ENCODE peak calls at places on chromosomes 2 and 18, in nine cellular contexts. R is H9; I is colonic mucosa; D is heart left ventricle; G is CD8-positive, alpha-beta memory T cell; F is Karpas-422; X is right lobe of liver; L is cardiac muscle cell; B is OCI-LY7. J is an unnamed sample. For H3K4me1 and H3K9me3, the result is how much of the 10 kb centered on the place peaks cover.

GRCh38 chr2:75047189-75047812 is 88.9 kb downstream of the POLE4 start:
- DNase-seq in R (no peak), I (no peak), B (no peak), X (no peak), G (no peak), F (no peak), D (no peak), L (peak), J (no peak)

GRCh38 chr2:135256531-135257258 is 204.6 kb downstream of the RAB3GAP1 start:
- DNase-seq in X (no peak), R (no peak), I (no peak), F (no peak), G (no peak), D (no peak), B (no peak), L (no peak), J (no peak)

GRCh38 chr2:27766287-27766661 is 5.2 kb upstream of the MRPL33 start:
- DNase-seq in L (no peak), G (no peak), F (no peak), D (no peak), X (no peak), I (no peak), B (no peak), R (no peak), J (no peak)

GRCh38 chr2:46555011-46555410 is 75.6 kb downstream of the TMEM247 start:
- DNase-seq in L (no peak), X (no peak), G (peak), D (no peak), F (peak), B (peak), I (no peak), R (peak), J (no peak)

GRCh38 chr2:48219234-48219554 is 310.8 kb upstream of the STON1 start:
- DNase-seq in R (no peak), I (no peak), B (no peak), X (no peak), F (no peak), D (no peak), L (no peak), G (no peak), J (no peak)

GRCh38 chr2:74259191-74259590 is 60.8 kb downstream of the MTHFD2 start:
- DNase-seq in X (no peak), I (no peak), R (no peak), B (no peak), G (no peak), L (no peak), F (no peak), D (no peak), J (no peak)

GRCh38 chr2:224966663-224967062 is 75.6 kb downstream of the DOCK10 start:
- DNase-seq in D (no peak), G (no peak), B (no peak), R (no peak), X (no peak), F (no peak), I (no peak), L (no peak), J (no peak)

GRCh38 chr2:111042261-111042660 is 78.5 kb upstream of the BCL2L11 start:
- DNase-seq in D (no peak), L (no peak), F (no peak), X (peak), R (no peak), B (no peak), I (peak), G (no peak), J (no peak)

GRCh38 chr2:207254526-207255464 is 89.0 kb upstream of the KLF7 start:
- DNase-seq in B (no peak), G (no peak), X (no peak), I (no peak), F (peak), R (no peak), L (peak), D (no peak), J (no peak)

GRCh38 chr18:3500016-3500415 is 50.0 kb downstream of the TGIF1 start:
- DNase-seq in R (no peak), B (no peak), X (no peak), D (no peak), F (no peak), G (no peak), L (no peak), I (no peak), J (no peak)

GRCh38 chr2:84904717-84905174 is 710 bp upstream of the TMSB10 start:
- DNase-seq in B (peak), I (peak), L (peak), R (peak), X (peak), D (peak), F (peak), G (peak), J (peak)

GRCh38 chr2:197498937-197499593 is 575 bp downstream of the HSPD1 start:
- DNase-seq in D (peak), R (peak), X (peak), B (peak), I (peak), L (peak), G (peak), F (peak), J (peak)

GRCh38 chr2:199692489-199692888 is 158.5 kb downstream of the FTCDNL1 start:
- DNase-seq in R (no peak), I (peak), F (no peak), D (no peak), L (no peak), G (no peak), B (no peak), X (peak), J (peak)

GRCh38 chr2:208266641-208267335 is 733 bp downstream of the PIKFYVE start:
- DNase-seq in G (no peak), B (peak), L (peak), D (no peak), X (no peak), R (no peak), I (no peak), F (peak), J (no peak)

GRCh38 chr2:237132799-237133198 is 47.1 kb downstream of the COPS8 start:
- DNase-seq in I (no peak), L (no peak), G (no peak), B (peak), D (no peak), F (peak), R (peak), X (no peak), J (peak)

GRCh38 chr2:176652300-176653182 is 383.3 kb downstream of the MTX2 start:
- DNase-seq in L (peak), X (no peak), B (peak), I (peak), R (no peak), F (peak), G (peak), D (no peak), J (no peak)

GRCh38 chr2:166419616-166419934 is 43.8 kb upstream of the SCN9A start:
- DNase-seq in D (no peak), X (no peak), F (peak), G (no peak), I (no peak), B (no peak), L (peak), R (no peak), J (no peak)

GRCh38 chr2:227324671-227325055 is 388 bp upstream of the MFF start:
- DNase-seq in R (peak), I (peak), L (no peak), X (no peak), G (no peak), F (no peak), D (no peak), B (no peak), J (no peak)

GRCh38 chr18:60466671-60467070 is 94.1 kb upstream of the MC4R start:
- DNase-seq in B (no peak), D (no peak), F (no peak), L (peak), G (no peak), X (no peak), R (no peak), I (no peak), J (no peak)

GRCh38 chr18:32049393-32050161 is 31.0 kb downstream of the RNF125 start:
- DNase-seq in F (no peak), G (no peak), R (no peak), D (peak), B (peak), I (peak), L (no peak), X (peak), J (peak)

GRCh38 chr2:219706823-219707281 is 79.4 kb downstream of the SLC4A3 start:
- DNase-seq in G (no peak), X (no peak), I (no peak), D (no peak), F (no peak), R (no peak), B (no peak), L (peak), J (no peak)

GRCh38 chr2:204842731-204843490 is 297.6 kb downstream of the PARD3B start:
- DNase-seq in G (no peak), I (no peak), X (no peak), D (no peak), R (no peak), F (no peak), L (peak), B (no peak), J (no peak)

GRCh38 chr2:72141032-72141645 is 6.5 kb downstream of the CYP26B1 start:
- DNase-seq in L (no peak), R (no peak), B (no peak), G (no peak), I (peak), D (peak), X (peak), F (no peak), J (no peak)

GRCh38 chr2:15602393-15602792 is 10.7 kb downstream of the DDX1 start:
- DNase-seq in L (no peak), D (no peak), I (no peak), F (no peak), B (no peak), X (no peak), R (no peak), G (no peak), J (no peak)

GRCh38 chr18:29849145-29849544 is 1193.4 kb downstream of the DSC3 start:
- DNase-seq in X (no peak), I (no peak), L (no peak), B (no peak), F (no peak), G (no peak), D (no peak), R (no peak), J (no peak)

GRCh38 chr2:8441986-8442385 is 239.9 kb upstream of the ID2 start:
- DNase-seq in I (no peak), F (peak), X (no peak), G (no peak), D (no peak), R (no peak), L (no peak), B (peak), J (no peak)

GRCh38 chr2:120552800-120553471 is 182.7 kb upstream of the GLI2 start:
- DNase-seq in G (no peak), I (peak), X (peak), F (peak), L (peak), D (peak), R (peak), B (peak), J (peak)

GRCh38 chr18:62690416-62690815 is 24.9 kb upstream of the PHLPP1 start:
- DNase-seq in X (no peak), I (no peak), G (no peak), B (no peak), L (no peak), R (no peak), D (no peak), F (no peak), J (no peak)

GRCh38 chr2:99656938-99657337 is 167.1 kb upstream of the REV1 start:
- DNase-seq in D (no peak), I (no peak), R (no peak), G (no peak), X (no peak), L (peak), F (no peak), B (no peak), J (no peak)

GRCh38 chr2:73069855-73070650 is 1.5 kb downstream of the SFXN5 start:
- DNase-seq in D (no peak), L (no peak), R (no peak), I (no peak), B (no peak), G (no peak), F (no peak), X (no peak), J (no peak)

GRCh38 chr2:37156857-37157714 is at the start of gene EIF2AK2:
- DNase-seq in R (peak), L (peak), I (peak), X (peak), F (peak), G (peak), D (peak), B (peak), J (peak)

GRCh38 chr2:236993799-236994198 is 91.9 kb upstream of the COPS8 start:
- DNase-seq in G (no peak), X (no peak), F (no peak), I (no peak), R (no peak), D (no peak), L (no peak), B (no peak), J (no peak)

GRCh38 chr2:44962176-44962695 is 20.7 kb downstream of the SIX3 start:
- DNase-seq in X (no peak), I (no peak), G (no peak), B (no peak), D (no peak), L (no peak), F (no peak), R (no peak), J (no peak)

GRCh38 chr2:234422895-234423505 is 73.9 kb downstream of the ARL4C start:
- DNase-seq in L (no peak), I (no peak), F (peak), R (no peak), X (no peak), G (peak), B (peak), D (no peak), J (no peak)

GRCh38 chr2:112779598-112779997 is 4.7 kb downstream of the IL1A start:
- DNase-seq in R (no peak), G (no peak), D (no peak), X (no peak), I (no peak), F (no peak), L (no peak), B (no peak), J (no peak)

GRCh38 chr2:10404324-10405143 is 43.6 kb downstream of the ODC1 start:
- DNase-seq in R (no peak), F (no peak), B (no peak), I (no peak), D (no peak), L (no peak), G (no peak), X (no peak), J (no peak)
- H3K4me1 ChIP-seq in R (under half), F (under half), B (under half), I (under half), D (half or more), L (under half), G (half or more), X (half or more), J (under half)

GRCh38 chr2:122516775-122517174 is 761.3 kb downstream of the TSN start:
- DNase-seq in G (no peak), I (no peak), B (no peak), R (peak), D (no peak), F (no peak), X (no peak), L (no peak), J (no peak)

GRCh38 chr2:122519806-122520205 is 764.4 kb downstream of the TSN start:
- DNase-seq in D (no peak), X (no peak), G (no peak), F (no peak), I (no peak), L (no peak), R (no peak), B (no peak), J (no peak)

GRCh38 chr2:122514451-122514996 is 759.1 kb downstream of the TSN start:
- DNase-seq in R (no peak), I (no peak), B (no peak), F (no peak), D (no peak), X (no peak), G (no peak), L (peak), J (no peak)

GRCh38 chr2:122519366-122519765 is 763.9 kb downstream of the TSN start:
- DNase-seq in X (no peak), G (no peak), L (no peak), F (peak), B (peak), D (no peak), R (no peak), I (no peak), J (no peak)

GRCh38 chr2:122515731-122516130 is 760.3 kb downstream of the TSN start:
- DNase-seq in X (no peak), L (no peak), I (no peak), R (no peak), B (no peak), F (no peak), D (no peak), G (no peak), J (no peak)
- H3K27ac ChIP-seq in X (no peak), L (no peak), I (no peak), R (peak), B (no peak), F (no peak), D (no peak), G (no peak), J (no peak)

GRCh38 chr2:3289526-3289925 is 88.1 kb downstream of the EIPR1 start:
- DNase-seq in L (no peak), X (peak), B (no peak), G (no peak), F (no peak), I (no peak), D (peak), R (no peak), J (no peak)
- H3K9me3 ChIP-seq in L (under half), X (under half), B (under half), G (under half), F (under half), I (under half), D (under half), R (under half), J (under half)

GRCh38 chr2:58497189-58497588 is 256.1 kb upstream of the FANCL start:
- DNase-seq in X (no peak), G (no peak), F (no peak), L (no peak), B (no peak), R (peak), D (no peak), I (no peak), J (no peak)
- H3K4me1 ChIP-seq in X (under half), G (under half), F (under half), L (under half), B (under half), R (under half), D (under half), I (under half), J (under half)

GRCh38 chr2:66537001-66537400 is 102.1 kb downstream of the MEIS1 start:
- DNase-seq in R (no peak), L (no peak), D (no peak), I (no peak), F (peak), G (no peak), X (no peak), B (no peak), J (no peak)

GRCh38 chr2:66541646-66542045 is 106.7 kb downstream of the MEIS1 start:
- DNase-seq in X (no peak), I (no peak), R (no peak), L (no peak), D (no peak), F (no peak), G (no peak), B (no peak), J (no peak)

GRCh38 chr2:66538291-66538690 is 103.4 kb downstream of the MEIS1 start:
- DNase-seq in I (no peak), B (no peak), X (no peak), D (no peak), R (no peak), F (no peak), G (no peak), L (no peak), J (no peak)

GRCh38 chr2:66536290-66536673 is 101.4 kb downstream of the MEIS1 start:
- DNase-seq in L (no peak), F (peak), D (no peak), X (no peak), G (no peak), B (no peak), I (no peak), R (no peak), J (no peak)

DNA sequence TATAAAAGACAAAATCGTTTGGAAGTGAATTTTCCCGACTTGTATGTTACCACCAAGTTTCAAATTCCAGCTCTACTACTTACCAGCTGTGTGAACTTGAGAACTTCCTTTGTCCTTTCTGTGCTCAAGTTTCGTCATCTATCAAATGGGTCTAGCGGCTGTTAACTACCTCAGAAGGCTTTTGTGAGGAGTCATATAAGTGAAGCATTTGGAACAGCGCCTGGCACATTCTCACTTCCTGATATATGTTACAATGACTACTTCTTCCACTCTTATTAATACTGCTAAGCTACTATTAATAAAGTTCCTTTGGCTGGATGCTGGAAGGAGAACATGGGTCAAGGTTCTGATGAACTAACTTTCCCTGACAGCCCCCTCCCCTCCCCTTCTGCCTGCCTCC is 104.5 kb downstream of the MEIS1 start:
- DNase-seq in D (no peak), R (no peak), F (no peak), B (no peak), X (no peak), I (no peak), G (no peak), L (peak), J (no peak)
- H3K27ac ChIP-seq in D (no peak), R (no peak), F (no peak), B (no peak), X (no peak), I (no peak), G (no peak), L (peak), J (no peak)

GRCh38 chr2:62868947-62869346 is 163.4 kb downstream of the EHBP1 start:
- DNase-seq in D (no peak), G (no peak), I (no peak), F (no peak), B (no peak), X (no peak), L (no peak), R (no peak), J (no peak)

GRCh38 chr2:62870966-62871365 is 165.5 kb downstream of the EHBP1 start:
- DNase-seq in I (no peak), L (no peak), D (no peak), X (no peak), B (no peak), F (no peak), R (no peak), G (no peak), J (no peak)

GRCh38 chr2:62871506-62871905 is 166.0 kb downstream of the EHBP1 start:
- DNase-seq in B (no peak), R (no peak), D (no peak), L (no peak), F (no peak), G (no peak), I (no peak), X (no peak), J (no peak)

GRCh38 chr2:62874881-62875383 is 169.4 kb downstream of the EHBP1 start:
- DNase-seq in L (no peak), R (no peak), B (no peak), D (no peak), G (no peak), F (no peak), X (no peak), I (no peak), J (no peak)

DNA sequence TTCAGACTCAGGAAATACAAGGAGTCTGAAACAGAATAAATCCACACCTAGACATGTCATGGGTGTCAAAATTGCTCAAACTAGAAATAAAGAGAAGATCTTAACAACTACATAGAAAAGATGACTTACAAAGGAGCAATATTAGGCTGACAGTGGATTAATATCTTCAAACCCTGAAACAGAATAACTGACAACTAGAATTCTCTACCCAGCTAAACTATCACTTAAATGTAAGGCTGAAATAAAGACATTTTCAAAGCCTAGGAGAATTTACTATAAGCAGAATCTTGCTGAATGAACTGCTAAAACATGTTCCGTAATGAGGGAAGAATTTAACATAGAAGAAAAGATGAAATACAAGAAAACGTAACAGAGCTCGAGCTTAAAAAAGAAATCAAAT is 168.1 kb downstream of the EHBP1 start:
- DNase-seq in G (no peak), B (no peak), I (no peak), X (no peak), L (no peak), F (no peak), D (no peak), R (no peak), J (no peak)
- H3K9me3 ChIP-seq in G (under half), B (under half), I (under half), X (under half), L (under half), F (under half), D (under half), R (under half), J (under half)